ENCODE peak calls at places on chromosomes 2 and 18, in five cellular contexts. S is NCI-H1436, D is OCI-LY7, G is ecto neural progenitor cell, L is left ventricle myocardium inferior. N is an unnamed sample.

GRCh38 chr18:55477537-55478300 is 110.3 kb downstream of the TCF4 start:
- DNase-seq in L (no peak), S (no peak), G (no peak), D (peak), N (peak)

GRCh38 chr2:81670885-81671284 is 1366.3 kb upstream of the LRRTM1 start:
- DNase-seq in L (no peak), D (no peak), G (no peak), S (no peak), N (no peak)

GRCh38 chr2:176493221-176493825 is 224.1 kb downstream of the MTX2 start:
- DNase-seq in L (no peak), G (no peak), D (no peak), S (peak), N (no peak)

GRCh38 chr2:36967236-36967876 is 1.0 kb upstream of the STRN start:
- DNase-seq in G (no peak), S (no peak), L (no peak), D (peak), N (no peak)

GRCh38 chr2:8682719-8683667 is 1.1 kb downstream of the ID2 start:
- DNase-seq in L (no peak), S (no peak), D (peak), G (no peak), N (peak)

GRCh38 chr2:26738481-26738880 is 25.6 kb upstream of the SLC35F6 start:
- DNase-seq in S (no peak), D (no peak), G (no peak), L (no peak), N (no peak)

GRCh38 chr2:190105554-190105953 is 43.0 kb upstream of the MSTN start:
- DNase-seq in G (no peak), L (no peak), D (no peak), S (no peak), N (no peak)

GRCh38 chr2:102107741-102108070 is 34.8 kb upstream of the IL1R1 start:
- DNase-seq in L (no peak), S (no peak), D (no peak), G (no peak), N (no peak)

GRCh38 chr2:130378206-130378897 is 22.5 kb downstream of the PTPN18 start:
- DNase-seq in L (no peak), G (no peak), S (no peak), D (no peak), N (no peak)

GRCh38 chr2:142682528-142682927 is 194.9 kb upstream of the KYNU start:
- DNase-seq in S (no peak), D (no peak), L (no peak), G (no peak), N (no peak)

N was measured in right lobe of liver.